ENCODE peak calls at places on chromosomes 11 and 22, in ten cellular contexts. T, I, P, G, J, C, M, E, Z and F are unnamed samples.

GRCh38 chr11:58513747-58514367 is 6.0 kb upstream of the OR5B21 start:
- DNase-seq in T (no peak), I (no peak), P (no peak), G (peak), J (peak), C (peak), M (no peak), E (no peak), Z (no peak), F (peak)

GRCh38 chr11:30984442-30984816 is 385.1 kb downstream of the DCDC1 start:
- DNase-seq in T (no peak), I (no peak), P (no peak), G (no peak), J (peak), C (no peak), M (no peak), E (no peak), Z (no peak), F (no peak)

GRCh38 chr22:50329236-50329635 is 2.4 kb upstream of the DENND6B start:
- DNase-seq in T (no peak), I (no peak), P (no peak), G (no peak), J (peak), C (no peak), M (no peak), E (no peak), Z (no peak), F (no peak)

GRCh38 chr11:116232364-116232801 is 540.4 kb downstream of the BUD13 start:
- DNase-seq in T (no peak), I (no peak), P (no peak), G (no peak), J (no peak), C (no peak), M (no peak), E (no peak), Z (no peak), F (no peak)

GRCh38 chr11:45877845-45878244 is 7.6 kb upstream of the MAPK8IP1 start:
- DNase-seq in T (no peak), I (no peak), P (no peak), G (no peak), J (no peak), C (no peak), M (no peak), E (no peak), Z (no peak), F (no peak)

GRCh38 chr11:112042161-112042960 is 17.2 kb downstream of the DLAT start:
- DNase-seq in T (no peak), I (no peak), P (no peak), G (peak), J (peak), C (no peak), M (no peak), E (no peak), Z (no peak), F (no peak)

GRCh38 chr22:40403651-40404050 is 33.3 kb downstream of the SGSM3 start:
- DNase-seq in T (no peak), I (no peak), P (no peak), G (no peak), J (no peak), C (no peak), M (no peak), E (no peak), Z (no peak), F (no peak)

GRCh38 chr22:40797427-40797826 is 21.7 kb downstream of the SLC25A17 start:
- DNase-seq in T (no peak), I (no peak), P (no peak), G (no peak), J (peak), C (no peak), M (no peak), E (no peak), Z (no peak), F (no peak)

GRCh38 chr11:68904458-68904847 is 762 bp downstream of the IGHMBP2 start:
- DNase-seq in T (no peak), I (no peak), P (no peak), G (no peak), J (no peak), C (no peak), M (no peak), E (no peak), Z (no peak), F (peak)

GRCh38 chr11:65279713-65280459 is 18.1 kb downstream of the POLA2 start:
- DNase-seq in T (no peak), I (no peak), P (no peak), G (no peak), J (peak), C (peak), M (no peak), E (peak), Z (no peak), F (peak)

GRCh38 chr11:113475160-113475761 is at the start of gene DRD2:
- DNase-seq in T (no peak), I (no peak), P (no peak), G (no peak), J (no peak), C (no peak), M (no peak), E (no peak), Z (no peak), F (no peak)

GRCh38 chr11:64844330-64845124 is at the start of gene CDC42BPG:
- DNase-seq in T (peak), I (no peak), P (no peak), G (peak), J (peak), C (peak), M (peak), E (peak), Z (no peak), F (peak)

GRCh38 chr11:64864473-64865285 is 13.7 kb downstream of the EHD1 start:
- DNase-seq in T (peak), I (peak), P (no peak), G (no peak), J (peak), C (peak), M (peak), E (no peak), Z (peak), F (peak)

GRCh38 chr22:37130031-37130430 is 19.7 kb downstream of the IL2RB start:
- DNase-seq in T (no peak), I (no peak), P (no peak), G (no peak), J (no peak), C (no peak), M (no peak), E (no peak), Z (no peak), F (no peak)

GRCh38 chr11:76763573-76764348 is 19.4 kb upstream of the TSKU start:
- DNase-seq in T (no peak), I (no peak), P (no peak), G (no peak), J (peak), C (no peak), M (peak), E (no peak), Z (no peak), F (no peak)

GRCh38 chr22:46993626-46994025 is 231.2 kb downstream of the TBC1D22A start:
- DNase-seq in T (no peak), I (no peak), P (no peak), G (no peak), J (no peak), C (peak), M (peak), E (peak), Z (no peak), F (no peak)

GRCh38 chr22:26174280-26174679 is 5.0 kb downstream of the SEZ6L start:
- DNase-seq in T (no peak), I (no peak), P (no peak), G (no peak), J (no peak), C (no peak), M (no peak), E (no peak), Z (no peak), F (no peak)

GRCh38 chr11:116927163-116927772 is 89.8 kb upstream of the APOA1 start:
- DNase-seq in T (no peak), I (no peak), P (no peak), G (peak), J (no peak), C (no peak), M (no peak), E (no peak), Z (no peak), F (no peak)

GRCh38 chr11:88522624-88523361 is 185.3 kb upstream of the CTSC start:
- DNase-seq in T (no peak), I (no peak), P (no peak), G (no peak), J (no peak), C (no peak), M (no peak), E (no peak), Z (no peak), F (no peak)

GRCh38 chr11:2930705-2931415 is 1.6 kb upstream of the PHLDA2 start:
- DNase-seq in T (peak), I (no peak), P (no peak), G (peak), J (peak), C (peak), M (no peak), E (peak), Z (no peak), F (peak)

GRCh38 chr11:14969922-14970323 is 2.2 kb downstream of the CALCA start:
- DNase-seq in T (peak), I (no peak), P (no peak), G (peak), J (peak), C (peak), M (no peak), E (peak), Z (no peak), F (no peak)

GRCh38 chr11:12529793-12530192 is 144.4 kb upstream of the TEAD1 start:
- DNase-seq in T (no peak), I (no peak), P (no peak), G (no peak), J (peak), C (no peak), M (no peak), E (no peak), Z (no peak), F (no peak)

GRCh38 chr11:73929388-73929787 is 21.4 kb upstream of the DNAJB13 start:
- DNase-seq in T (no peak), I (no peak), P (no peak), G (no peak), J (no peak), C (no peak), M (no peak), E (no peak), Z (no peak), F (no peak)

GRCh38 chr11:126519653-126520573 is 164.4 kb downstream of the ST3GAL4 start:
- DNase-seq in T (peak), I (no peak), P (no peak), G (no peak), J (no peak), C (no peak), M (no peak), E (no peak), Z (no peak), F (no peak)

GRCh38 chr11:108887436-108888238 is 222.8 kb downstream of the DDX10 start:
- DNase-seq in T (no peak), I (no peak), P (no peak), G (no peak), J (no peak), C (no peak), M (no peak), E (no peak), Z (no peak), F (no peak)

GRCh38 chr11:79437274-79437980 is 3.4 kb downstream of the TENM4 start:
- DNase-seq in T (peak), I (peak), P (no peak), G (no peak), J (peak), C (peak), M (peak), E (peak), Z (no peak), F (peak)

GRCh38 chr11:115939726-115940421 is 435.7 kb upstream of the CADM1 start:
- DNase-seq in T (no peak), I (no peak), P (no peak), G (no peak), J (no peak), C (no peak), M (no peak), E (no peak), Z (no peak), F (no peak)

GRCh38 chr22:23751441-23751996 is 607 bp upstream of the ZNF70 start:
- DNase-seq in T (no peak), I (no peak), P (no peak), G (peak), J (no peak), C (no peak), M (no peak), E (no peak), Z (no peak), F (no peak)
- TF ChIP-seq POLR2A in T (peak), I (no peak), P (no peak), G (peak), J (no peak), C (no peak), M (no peak), E (no peak), Z (no peak), F (no peak)

GRCh38 chr11:43680521-43681505 is at the start of gene HSD17B12:
- DNase-seq in T (peak), I (peak), P (peak), G (peak), J (peak), C (peak), M (peak), E (peak), Z (peak), F (peak)
- TF ChIP-seq POLR2A in T (peak), I (peak), P (peak), G (peak), J (peak), C (peak), M (peak), E (peak), Z (peak), F (peak)

DNA sequence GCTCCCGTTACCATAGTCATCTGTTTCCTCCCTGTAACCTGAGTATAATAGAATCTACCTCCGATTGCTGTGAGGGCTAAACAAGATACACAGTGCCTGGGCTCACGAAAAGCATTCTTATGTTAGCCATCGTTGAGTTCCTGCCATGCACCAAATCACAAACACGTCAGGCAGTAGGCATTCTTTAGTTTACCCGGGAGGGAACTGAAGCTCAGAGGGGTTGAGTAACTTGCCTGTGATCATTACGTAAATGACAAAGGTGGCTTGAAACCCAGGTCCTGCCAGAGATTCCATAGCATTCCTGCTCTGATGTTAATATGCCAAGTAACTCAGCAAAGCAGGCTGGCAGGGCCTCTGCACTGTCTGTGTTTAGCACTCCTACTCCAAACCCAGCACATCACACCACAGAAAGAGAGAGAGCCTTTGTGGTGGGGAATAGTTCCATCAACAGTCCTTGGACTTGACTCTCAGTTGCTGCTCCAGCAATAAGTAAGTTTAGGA is 1.4 kb downstream of the SCN2B start:
- DNase-seq in T (no peak), I (no peak), P (peak), G (no peak), J (peak), C (no peak), M (no peak), E (no peak), Z (no peak), F (no peak)
- TF ChIP-seq POLR2A in T (no peak), I (no peak), P (no peak), G (no peak), J (no peak), C (no peak), M (no peak), E (no peak), Z (no peak), F (no peak)

GRCh38 chr11:7579226-7579825 is 65.5 kb downstream of the PPFIBP2 start:
- DNase-seq in T (no peak), I (no peak), P (no peak), G (no peak), J (peak), C (no peak), M (peak), E (no peak), Z (no peak), F (no peak)

GRCh38 chr11:7577226-7577882 is 63.6 kb downstream of the PPFIBP2 start:
- DNase-seq in T (peak), I (peak), P (peak), G (no peak), J (no peak), C (no peak), M (peak), E (peak), Z (no peak), F (no peak)

GRCh38 chr11:7576671-7577225 is 62.9 kb downstream of the PPFIBP2 start:
- DNase-seq in T (no peak), I (no peak), P (no peak), G (no peak), J (peak), C (no peak), M (no peak), E (no peak), Z (no peak), F (no peak)

GRCh38 chr11:7578276-7578955 is 64.6 kb downstream of the PPFIBP2 start:
- DNase-seq in T (no peak), I (no peak), P (no peak), G (no peak), J (no peak), C (no peak), M (no peak), E (no peak), Z (no peak), F (no peak)

GRCh38 chr11:7577883-7578242 is 64.1 kb downstream of the PPFIBP2 start:
- DNase-seq in T (no peak), I (no peak), P (no peak), G (no peak), J (peak), C (no peak), M (no peak), E (no peak), Z (no peak), F (no peak)
- TF ChIP-seq POLR2A in T (no peak), I (no peak), P (no peak), G (no peak), J (no peak), C (no peak), M (no peak), E (no peak), Z (no peak), F (no peak)

GRCh38 chr22:19430890-19431541 is 517 bp downstream of the HIRA start:
- DNase-seq in T (peak), I (no peak), P (no peak), G (peak), J (peak), C (peak), M (peak), E (peak), Z (no peak), F (no peak)
- TF ChIP-seq POLR2A in T (peak), I (no peak), P (no peak), G (no peak), J (no peak), C (no peak), M (no peak), E (no peak), Z (no peak), F (no peak)